ENCODE peak calls at places on chromosome 18, in five cellular contexts. Z, V, U, N and M are unnamed samples.

GRCh38 chr18:10320848-10321247 is 133.6 kb upstream of the APCDD1 start:
- DNase-seq in Z (peak; percentile 13), V (no peak), U (no peak), N (peak; percentile 24), M (no peak)

GRCh38 chr18:35481960-35482366 is 15.8 kb downstream of the INO80C start:
- DNase-seq in Z (no peak), V (no peak), U (no peak), N (no peak), M (no peak)

GRCh38 chr18:48303883-48304282 is 105.3 kb downstream of the ZBTB7C start:
- DNase-seq in Z (no peak), V (no peak), U (no peak), N (no peak), M (no peak)

GRCh38 chr18:71115261-71115660 is 826.4 kb downstream of the SOCS6 start:
- DNase-seq in Z (no peak), V (no peak), U (no peak), N (no peak), M (no peak)

GRCh38 chr18:5546660-5547059 is 2.9 kb upstream of the EPB41L3 start:
- DNase-seq in Z (peak; percentile 26), V (no peak), U (no peak), N (peak; percentile 58), M (peak; percentile 29)

GRCh38 chr18:136433-136832 is 21.9 kb upstream of the USP14 start:
- DNase-seq in Z (no peak), V (peak; percentile 7), U (peak; percentile 9), N (no peak), M (no peak)

GRCh38 chr18:45617284-45617683 is 2.0 kb downstream of the SLC14A2 start:
- DNase-seq in Z (peak; percentile 97), V (no peak), U (peak; percentile 80), N (peak; percentile 75), M (no peak)

GRCh38 chr18:61554946-61555361 is 221.7 kb downstream of the CDH20 start:
- DNase-seq in Z (no peak), V (no peak), U (no peak), N (no peak), M (no peak)

GRCh38 chr18:69795785-69796184 is 151.9 kb downstream of the CD226 start:
- DNase-seq in Z (no peak), V (no peak), U (no peak), N (peak; percentile 35), M (no peak)

GRCh38 chr18:44552706-44553105 is 128.0 kb upstream of the SETBP1 start:
- DNase-seq in Z (no peak), V (no peak), U (no peak), N (no peak), M (no peak)

GRCh38 chr18:8607776-8608682 is 1.2 kb upstream of the RAB12 start:
- DNase-seq in Z (no peak), V (no peak), U (no peak), N (peak; percentile 96), M (no peak)

GRCh38 chr18:79529296-79529695 is 133.6 kb downstream of the NFATC1 start:
- DNase-seq in Z (no peak), V (no peak), U (no peak), N (no peak), M (no peak)

GRCh38 chr18:666177-666576 is 8.7 kb downstream of the TYMS start:
- DNase-seq in Z (no peak), V (no peak), U (no peak), N (no peak), M (no peak)

GRCh38 chr18:2424420-2424819 is 146.9 kb downstream of the METTL4 start:
- DNase-seq in Z (no peak), V (no peak), U (no peak), N (no peak), M (no peak)

GRCh38 chr18:48026216-48026615 is 95.8 kb upstream of the SMAD2 start:
- DNase-seq in Z (no peak), V (no peak), U (no peak), N (no peak), M (no peak)

GRCh38 chr18:70380915-70381896 is 92.4 kb downstream of the SOCS6 start:
- DNase-seq in Z (no peak), V (no peak), U (no peak), N (no peak), M (peak; percentile 98)

GRCh38 chr18:8982416-8983183 is 119.9 kb upstream of the NDUFV2 start:
- DNase-seq in Z (peak; percentile 69), V (no peak), U (no peak), N (peak; percentile 86), M (peak; percentile 64)

GRCh38 chr18:2857491-2858063 is 10.8 kb downstream of the EMILIN2 start:
- DNase-seq in Z (peak; percentile 87), V (no peak), U (no peak), N (peak; percentile 100), M (no peak)

GRCh38 chr18:13562494-13563029 is 163.8 kb downstream of the FAM210A start:
- DNase-seq in Z (no peak), V (peak; percentile 79), U (no peak), N (no peak), M (no peak)

GRCh38 chr18:51110073-51110797 is 80.2 kb downstream of the SMAD4 start:
- DNase-seq in Z (peak; percentile 57), V (peak; percentile 88), U (peak; percentile 57), N (peak; percentile 9), M (peak; percentile 25)

GRCh38 chr18:38633333-38633732 is 1067.7 kb upstream of the CELF4 start:
- DNase-seq in Z (no peak), V (no peak), U (no peak), N (no peak), M (no peak)

GRCh38 chr18:55665506-55665905 is 77.5 kb upstream of the TCF4 start:
- DNase-seq in Z (no peak), V (no peak), U (no peak), N (no peak), M (no peak)

GRCh38 chr18:62809900-62810299 is 94.6 kb downstream of the PHLPP1 start:
- DNase-seq in Z (no peak), V (no peak), U (no peak), N (no peak), M (no peak)